ENCODE peak calls at places on chromosomes 11 and 22, in eight cellular contexts. One of them, this sample, is unnamed.

GRCh38 chr11:71996517-71996916 is 2.2 kb upstream of the IL18BP start:
- DNase-seq in CD8-positive, alpha-beta T cell: no peak
- DNase-seq in choroid plexus epithelial cell: no peak
- DNase-seq in naive thymus-derived CD4-positive, alpha-beta T cell: no peak
- DNase-seq in psoas muscle: no peak
- DNase-seq in aorta: no peak
- DNase-seq in right lobe of liver: no peak
- DNase-seq in IMR-90: no peak
- DNase-seq in this sample: no peak

GRCh38 chr11:129249923-129250322 is 57.8 kb upstream of the ARHGAP32 start:
- DNase-seq in CD8-positive, alpha-beta T cell: no peak
- DNase-seq in choroid plexus epithelial cell: no peak
- DNase-seq in naive thymus-derived CD4-positive, alpha-beta T cell: no peak
- DNase-seq in psoas muscle: no peak
- DNase-seq in aorta: no peak
- DNase-seq in right lobe of liver: no peak
- DNase-seq in IMR-90: no peak
- DNase-seq in this sample: no peak

GRCh38 chr11:15826826-15827225 is 529.5 kb downstream of the SOX6 start:
- DNase-seq in CD8-positive, alpha-beta T cell: no peak
- DNase-seq in choroid plexus epithelial cell: peak; percentile 21
- DNase-seq in naive thymus-derived CD4-positive, alpha-beta T cell: no peak
- DNase-seq in psoas muscle: peak; percentile 33
- DNase-seq in aorta: no peak
- DNase-seq in right lobe of liver: peak; percentile 54
- DNase-seq in IMR-90: no peak
- DNase-seq in this sample: no peak

GRCh38 chr11:69264486-69264885 is 29.5 kb upstream of the MYEOV start:
- DNase-seq in CD8-positive, alpha-beta T cell: no peak
- DNase-seq in choroid plexus epithelial cell: no peak
- DNase-seq in naive thymus-derived CD4-positive, alpha-beta T cell: no peak
- DNase-seq in psoas muscle: no peak
- DNase-seq in aorta: no peak
- DNase-seq in right lobe of liver: no peak
- DNase-seq in IMR-90: no peak
- DNase-seq in this sample: no peak

GRCh38 chr11:130094614-130095013 is 24.9 kb downstream of the APLP2 start:
- DNase-seq in CD8-positive, alpha-beta T cell: no peak
- DNase-seq in choroid plexus epithelial cell: no peak
- DNase-seq in naive thymus-derived CD4-positive, alpha-beta T cell: no peak
- DNase-seq in psoas muscle: no peak
- DNase-seq in aorta: no peak
- DNase-seq in right lobe of liver: no peak
- DNase-seq in IMR-90: no peak
- DNase-seq in this sample: no peak

GRCh38 chr11:128911239-128911638 is 20.1 kb downstream of the KCNJ5 start:
- DNase-seq in CD8-positive, alpha-beta T cell: no peak
- DNase-seq in choroid plexus epithelial cell: no peak
- DNase-seq in naive thymus-derived CD4-positive, alpha-beta T cell: no peak
- DNase-seq in psoas muscle: no peak
- DNase-seq in aorta: no peak
- DNase-seq in right lobe of liver: no peak
- DNase-seq in IMR-90: no peak
- DNase-seq in this sample: no peak

GRCh38 chr22:21797444-21798221 is 62.0 kb upstream of the YPEL1 start:
- DNase-seq in CD8-positive, alpha-beta T cell: no peak
- DNase-seq in choroid plexus epithelial cell: peak; percentile 62
- DNase-seq in naive thymus-derived CD4-positive, alpha-beta T cell: no peak
- DNase-seq in psoas muscle: no peak
- DNase-seq in aorta: no peak
- DNase-seq in right lobe of liver: no peak
- DNase-seq in IMR-90: peak; percentile 31
- DNase-seq in this sample: no peak

GRCh38 chr11:123302751-123303195 is 107.7 kb upstream of the CLMP start:
- DNase-seq in CD8-positive, alpha-beta T cell: no peak
- DNase-seq in choroid plexus epithelial cell: peak; percentile 55
- DNase-seq in naive thymus-derived CD4-positive, alpha-beta T cell: no peak
- DNase-seq in psoas muscle: no peak
- DNase-seq in aorta: no peak
- DNase-seq in right lobe of liver: no peak
- DNase-seq in IMR-90: peak; percentile 72
- DNase-seq in this sample: no peak

GRCh38 chr11:68583047-68583446 is 101.3 kb upstream of the GAL start:
- DNase-seq in CD8-positive, alpha-beta T cell: no peak
- DNase-seq in choroid plexus epithelial cell: peak; percentile 64
- DNase-seq in naive thymus-derived CD4-positive, alpha-beta T cell: no peak
- DNase-seq in psoas muscle: no peak
- DNase-seq in aorta: no peak
- DNase-seq in right lobe of liver: no peak
- DNase-seq in IMR-90: peak; percentile 82
- DNase-seq in this sample: no peak

GRCh38 chr11:20669833-20670684 is 673 bp downstream of the NELL1 start:
- DNase-seq in CD8-positive, alpha-beta T cell: no peak
- DNase-seq in choroid plexus epithelial cell: no peak
- DNase-seq in naive thymus-derived CD4-positive, alpha-beta T cell: no peak
- DNase-seq in psoas muscle: no peak
- DNase-seq in aorta: no peak
- DNase-seq in right lobe of liver: no peak
- DNase-seq in IMR-90: no peak
- DNase-seq in this sample: no peak

GRCh38 chr22:29030016-29030617 is 31.5 kb downstream of the C22orf31 start:
- DNase-seq in CD8-positive, alpha-beta T cell: no peak
- DNase-seq in choroid plexus epithelial cell: peak; percentile 57
- DNase-seq in naive thymus-derived CD4-positive, alpha-beta T cell: no peak
- DNase-seq in psoas muscle: no peak
- DNase-seq in aorta: no peak
- DNase-seq in right lobe of liver: no peak
- DNase-seq in IMR-90: no peak
- DNase-seq in this sample: no peak

GRCh38 chr11:85712953-85713352 is 27.0 kb upstream of the CCDC89 start:
- DNase-seq in CD8-positive, alpha-beta T cell: no peak
- DNase-seq in choroid plexus epithelial cell: no peak
- DNase-seq in naive thymus-derived CD4-positive, alpha-beta T cell: no peak
- DNase-seq in psoas muscle: no peak
- DNase-seq in aorta: no peak
- DNase-seq in right lobe of liver: no peak
- DNase-seq in IMR-90: no peak
- DNase-seq in this sample: no peak

GRCh38 chr11:118918128-118918685 is 7.5 kb downstream of the BCL9L start:
- DNase-seq in CD8-positive, alpha-beta T cell: peak; percentile 54
- DNase-seq in choroid plexus epithelial cell: peak; percentile 96
- DNase-seq in naive thymus-derived CD4-positive, alpha-beta T cell: peak; percentile 48
- DNase-seq in psoas muscle: peak; percentile 88
- DNase-seq in aorta: peak; percentile 88
- DNase-seq in right lobe of liver: peak; percentile 94
- DNase-seq in IMR-90: peak; percentile 91
- DNase-seq in this sample: no peak

GRCh38 chr22:48574776-48575566 is 1252.7 kb downstream of the BRD1 start:
- DNase-seq in CD8-positive, alpha-beta T cell: no peak
- DNase-seq in choroid plexus epithelial cell: peak; percentile 5
- DNase-seq in naive thymus-derived CD4-positive, alpha-beta T cell: no peak
- DNase-seq in psoas muscle: peak; percentile 41
- DNase-seq in aorta: peak; percentile 64
- DNase-seq in right lobe of liver: no peak
- DNase-seq in IMR-90: no peak
- DNase-seq in this sample: no peak

GRCh38 chr11:117020873-117021564 is 77.2 kb downstream of the SIK3 start:
- DNase-seq in CD8-positive, alpha-beta T cell: no peak
- DNase-seq in choroid plexus epithelial cell: no peak
- DNase-seq in naive thymus-derived CD4-positive, alpha-beta T cell: no peak
- DNase-seq in psoas muscle: no peak
- DNase-seq in aorta: no peak
- DNase-seq in right lobe of liver: no peak
- DNase-seq in IMR-90: no peak
- DNase-seq in this sample: no peak

GRCh38 chr11:117017456-117017855 is 80.8 kb downstream of the SIK3 start:
- DNase-seq in CD8-positive, alpha-beta T cell: no peak
- DNase-seq in choroid plexus epithelial cell: no peak
- DNase-seq in naive thymus-derived CD4-positive, alpha-beta T cell: no peak
- DNase-seq in psoas muscle: no peak
- DNase-seq in aorta: no peak
- DNase-seq in right lobe of liver: no peak
- DNase-seq in IMR-90: no peak
- DNase-seq in this sample: no peak

GRCh38 chr11:117022526-117022925 is 75.7 kb downstream of the SIK3 start:
- DNase-seq in CD8-positive, alpha-beta T cell: no peak
- DNase-seq in choroid plexus epithelial cell: no peak
- DNase-seq in naive thymus-derived CD4-positive, alpha-beta T cell: no peak
- DNase-seq in psoas muscle: no peak
- DNase-seq in aorta: no peak
- DNase-seq in right lobe of liver: no peak
- DNase-seq in IMR-90: no peak
- DNase-seq in this sample: peak; percentile 35

GRCh38 chr11:117020287-117020686 is 77.9 kb downstream of the SIK3 start:
- DNase-seq in CD8-positive, alpha-beta T cell: no peak
- DNase-seq in choroid plexus epithelial cell: no peak
- DNase-seq in naive thymus-derived CD4-positive, alpha-beta T cell: no peak
- DNase-seq in psoas muscle: no peak
- DNase-seq in aorta: no peak
- DNase-seq in right lobe of liver: no peak
- DNase-seq in IMR-90: no peak
- DNase-seq in this sample: peak; percentile 26

DNA sequence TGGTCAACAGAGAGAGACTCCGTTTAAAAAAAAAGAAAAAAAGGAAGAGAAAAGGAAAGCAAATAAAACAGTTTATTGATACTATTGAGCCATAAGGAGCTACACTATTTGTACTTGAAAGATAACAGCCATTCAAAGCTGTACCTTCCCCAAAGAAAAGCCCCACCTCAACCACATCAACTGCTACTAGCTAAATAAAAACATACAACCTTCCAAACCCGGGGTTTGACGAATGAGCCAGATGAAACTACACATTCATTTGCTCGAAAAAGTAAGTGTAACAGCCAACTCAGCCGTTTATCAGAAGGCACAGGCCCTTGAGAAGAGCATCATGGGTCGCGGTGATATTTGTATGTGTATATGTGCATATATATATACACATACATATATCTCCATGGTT is 78.4 kb downstream of the SIK3 start:
- DNase-seq in CD8-positive, alpha-beta T cell: no peak
- DNase-seq in choroid plexus epithelial cell: no peak
- DNase-seq in naive thymus-derived CD4-positive, alpha-beta T cell: no peak
- DNase-seq in psoas muscle: no peak
- DNase-seq in aorta: no peak
- DNase-seq in right lobe of liver: no peak
- DNase-seq in IMR-90: no peak
- DNase-seq in this sample: peak; percentile 48
- H3K4me3 ChIP-seq in CD8-positive, alpha-beta T cell: no peak overlapping the region
- H3K4me3 ChIP-seq in choroid plexus epithelial cell: no peak overlapping the region
- H3K4me3 ChIP-seq in naive thymus-derived CD4-positive, alpha-beta T cell: no peak overlapping the region
- H3K4me3 ChIP-seq in psoas muscle: no peak overlapping the region
- H3K4me3 ChIP-seq in aorta: no peak overlapping the region
- H3K4me3 ChIP-seq in right lobe of liver: no peak overlapping the region
- H3K4me3 ChIP-seq in IMR-90: no peak overlapping the region
- H3K4me3 ChIP-seq in this sample: no peak overlapping the region

GRCh38 chr11:786235-787083 is 3.4 kb downstream of the CEND1 start:
- DNase-seq in CD8-positive, alpha-beta T cell: no peak
- DNase-seq in choroid plexus epithelial cell: no peak
- DNase-seq in naive thymus-derived CD4-positive, alpha-beta T cell: no peak
- DNase-seq in psoas muscle: no peak
- DNase-seq in aorta: no peak
- DNase-seq in right lobe of liver: peak; percentile 51
- DNase-seq in IMR-90: no peak
- DNase-seq in this sample: no peak

GRCh38 chr11:779955-780532 is 2.8 kb upstream of the GATD1 start:
- DNase-seq in CD8-positive, alpha-beta T cell: no peak
- DNase-seq in choroid plexus epithelial cell: no peak
- DNase-seq in naive thymus-derived CD4-positive, alpha-beta T cell: no peak
- DNase-seq in psoas muscle: no peak
- DNase-seq in aorta: no peak
- DNase-seq in right lobe of liver: peak; percentile 51
- DNase-seq in IMR-90: no peak
- DNase-seq in this sample: no peak

GRCh38 chr11:783581-784015 is 6.3 kb downstream of the CEND1 start:
- DNase-seq in CD8-positive, alpha-beta T cell: no peak
- DNase-seq in choroid plexus epithelial cell: peak; percentile 81
- DNase-seq in naive thymus-derived CD4-positive, alpha-beta T cell: no peak
- DNase-seq in psoas muscle: peak; percentile 87
- DNase-seq in aorta: peak; percentile 83
- DNase-seq in right lobe of liver: peak; percentile 57
- DNase-seq in IMR-90: peak; percentile 96
- DNase-seq in this sample: no peak

GRCh38 chr11:779120-779954 is 2.0 kb upstream of the GATD1 start:
- DNase-seq in CD8-positive, alpha-beta T cell: no peak
- DNase-seq in choroid plexus epithelial cell: no peak
- DNase-seq in naive thymus-derived CD4-positive, alpha-beta T cell: no peak
- DNase-seq in psoas muscle: no peak
- DNase-seq in aorta: no peak
- DNase-seq in right lobe of liver: peak; percentile 54
- DNase-seq in IMR-90: no peak
- DNase-seq in this sample: no peak

GRCh38 chr11:782264-783174 is 5.2 kb upstream of the GATD1 start:
- DNase-seq in CD8-positive, alpha-beta T cell: no peak
- DNase-seq in choroid plexus epithelial cell: no peak
- DNase-seq in naive thymus-derived CD4-positive, alpha-beta T cell: no peak
- DNase-seq in psoas muscle: no peak
- DNase-seq in aorta: no peak
- DNase-seq in right lobe of liver: no peak
- DNase-seq in IMR-90: no peak
- DNase-seq in this sample: no peak
- H3K4me3 ChIP-seq in CD8-positive, alpha-beta T cell: no peak overlapping the region
- H3K4me3 ChIP-seq in choroid plexus epithelial cell: no peak overlapping the region
- H3K4me3 ChIP-seq in naive thymus-derived CD4-positive, alpha-beta T cell: no peak overlapping the region
- H3K4me3 ChIP-seq in psoas muscle: no peak overlapping the region
- H3K4me3 ChIP-seq in aorta: no peak overlapping the region
- H3K4me3 ChIP-seq in right lobe of liver: no peak overlapping the region
- H3K4me3 ChIP-seq in IMR-90: no peak overlapping the region
- H3K4me3 ChIP-seq in this sample: no peak overlapping the region

GRCh38 chr11:76768091-76769047 is 14.8 kb upstream of the TSKU start:
- DNase-seq in CD8-positive, alpha-beta T cell: no peak
- DNase-seq in choroid plexus epithelial cell: no peak
- DNase-seq in naive thymus-derived CD4-positive, alpha-beta T cell: no peak
- DNase-seq in psoas muscle: peak; percentile 52
- DNase-seq in aorta: peak; percentile 84
- DNase-seq in right lobe of liver: peak; percentile 83
- DNase-seq in IMR-90: no peak
- DNase-seq in this sample: peak; percentile 68
- H3K4me3 ChIP-seq in CD8-positive, alpha-beta T cell: no peak overlapping the region
- H3K4me3 ChIP-seq in choroid plexus epithelial cell: no peak overlapping the region
- H3K4me3 ChIP-seq in naive thymus-derived CD4-positive, alpha-beta T cell: no peak overlapping the region
- H3K4me3 ChIP-seq in psoas muscle: no peak overlapping the region
- H3K4me3 ChIP-seq in aorta: no peak overlapping the region
- H3K4me3 ChIP-seq in right lobe of liver: peak overlapping the region; percentile 56
- H3K4me3 ChIP-seq in IMR-90: no peak overlapping the region
- H3K4me3 ChIP-seq in this sample: peak overlapping the region; percentile 3

GRCh38 chr11:41245184-41245583 is 214.3 kb downstream of the LRRC4C start:
- DNase-seq in CD8-positive, alpha-beta T cell: no peak
- DNase-seq in choroid plexus epithelial cell: no peak
- DNase-seq in naive thymus-derived CD4-positive, alpha-beta T cell: no peak
- DNase-seq in psoas muscle: no peak
- DNase-seq in aorta: peak; percentile 35
- DNase-seq in right lobe of liver: peak; percentile 40
- DNase-seq in IMR-90: no peak
- DNase-seq in this sample: no peak

GRCh38 chr11:41246399-41246745 is 213.1 kb downstream of the LRRC4C start:
- DNase-seq in CD8-positive, alpha-beta T cell: no peak
- DNase-seq in choroid plexus epithelial cell: no peak
- DNase-seq in naive thymus-derived CD4-positive, alpha-beta T cell: no peak
- DNase-seq in psoas muscle: peak; percentile 5
- DNase-seq in aorta: no peak
- DNase-seq in right lobe of liver: peak; percentile 45
- DNase-seq in IMR-90: no peak
- DNase-seq in this sample: no peak

GRCh38 chr11:41250408-41250807 is 209.0 kb downstream of the LRRC4C start:
- DNase-seq in CD8-positive, alpha-beta T cell: no peak
- DNase-seq in choroid plexus epithelial cell: no peak
- DNase-seq in naive thymus-derived CD4-positive, alpha-beta T cell: no peak
- DNase-seq in psoas muscle: no peak
- DNase-seq in aorta: no peak
- DNase-seq in right lobe of liver: no peak
- DNase-seq in IMR-90: no peak
- DNase-seq in this sample: no peak

GRCh38 chr11:41245704-41246398 is 213.6 kb downstream of the LRRC4C start:
- DNase-seq in CD8-positive, alpha-beta T cell: no peak
- DNase-seq in choroid plexus epithelial cell: no peak
- DNase-seq in naive thymus-derived CD4-positive, alpha-beta T cell: no peak
- DNase-seq in psoas muscle: peak; percentile 5
- DNase-seq in aorta: peak; percentile 32
- DNase-seq in right lobe of liver: peak; percentile 39
- DNase-seq in IMR-90: no peak
- DNase-seq in this sample: no peak
- H3K4me3 ChIP-seq in CD8-positive, alpha-beta T cell: no peak overlapping the region
- H3K4me3 ChIP-seq in choroid plexus epithelial cell: no peak overlapping the region
- H3K4me3 ChIP-seq in naive thymus-derived CD4-positive, alpha-beta T cell: no peak overlapping the region
- H3K4me3 ChIP-seq in psoas muscle: no peak overlapping the region
- H3K4me3 ChIP-seq in aorta: no peak overlapping the region
- H3K4me3 ChIP-seq in right lobe of liver: no peak overlapping the region
- H3K4me3 ChIP-seq in IMR-90: no peak overlapping the region
- H3K4me3 ChIP-seq in this sample: no peak overlapping the region

This sample was measured in Jurkat, Clone E6-1.